ENCODE peak calls at places on chromosomes 6 and 20, in four cellular contexts. X is hypothalamus; E is fibroblast of mammary gland; O is stimulated activated CD4-positive, alpha-beta T cell treated with anti-CD3 and anti-CD28 coated beads, Interleukin-12 subunit alpha, Interleukin-12 subunit beta, amount 100 ng/mL, for 4 hours. F is an unnamed sample.
A peak's percentile ranks its signal among the peaks of the same experiment; 100 is the strongest.

GRCh38 chr20:41769650-41770049 is 151.5 kb upstream of the CHD6 start:
- DNase-seq in E (no peak), O (no peak), X (no peak), F (no peak)

GRCh38 chr20:41355598-41356203 is 10.9 kb downstream of the EMILIN3 start:
- DNase-seq in E (no peak), X (no peak), O (no peak), F (no peak)

GRCh38 chr20:5731753-5732366 is 18.3 kb upstream of the SHLD1 start:
- DNase-seq in E (no peak), X (no peak), O (no peak), F (no peak)

GRCh38 chr20:25205277-25206062 is 10.0 kb downstream of the ENTPD6 start:
- DNase-seq in X (no peak), E (no peak), O (no peak), F (no peak)

GRCh38 chr20:53751394-53752368 is 158.0 kb upstream of the ZNF217 start:
- DNase-seq in X (no peak), E (no peak), O (no peak), F (no peak)

GRCh38 chr6:162343196-162343901 is 384.2 kb downstream of the PRKN start:
- DNase-seq in E (peak; percentile 35), X (no peak), O (no peak), F (no peak)

GRCh38 chr6:129317931-129318820 is 391.8 kb downstream of the ARHGAP18 start:
- DNase-seq in X (no peak), E (peak; percentile 59), O (no peak), F (no peak)

GRCh38 chr6:12233693-12234551 is 56.2 kb upstream of the EDN1 start:
- DNase-seq in X (peak; percentile 1), E (peak; percentile 80), O (no peak), F (peak; percentile 23)

GRCh38 chr6:128139519-128139918 is 238.7 kb upstream of the THEMIS start:
- DNase-seq in X (no peak), E (peak; percentile 64), O (no peak), F (no peak)

GRCh38 chr6:14055541-14055940 is 62.0 kb upstream of the CD83 start:
- DNase-seq in X (no peak), O (no peak), E (no peak), F (no peak)

GRCh38 chr6:31711233-31711632 is 3.9 kb upstream of the LY6G6D start:
- DNase-seq in X (no peak), E (no peak), O (no peak), F (no peak)

GRCh38 chr20:63955281-63955845 is 853 bp downstream of the UCKL1 start:
- DNase-seq in X (peak; percentile 59), E (no peak), O (no peak), F (peak; percentile 90)

GRCh38 chr6:22146581-22147468 is 150.0 kb downstream of the PRL start:
- DNase-seq in O (no peak), X (peak; percentile 59), E (peak; percentile 18), F (no peak)

GRCh38 chr20:19802492-19803158 is 44.6 kb downstream of the RIN2 start:
- DNase-seq in E (no peak), O (no peak), X (no peak), F (no peak)

GRCh38 chr6:108120311-108120710 is 45.5 kb upstream of the NR2E1 start:
- DNase-seq in X (no peak), O (no peak), E (no peak), F (no peak)

GRCh38 chr20:56506103-56506502 is 18.4 kb upstream of the FAM209A start:
- DNase-seq in O (no peak), X (no peak), E (no peak), F (no peak)

GRCh38 chr6:1917628-1918371 is 308.1 kb downstream of the FOXC1 start:
- DNase-seq in E (peak; percentile 85), O (peak; percentile 42), X (no peak), F (peak; percentile 53)